ENCODE peak calls at places on chromosome 2, in seven cellular contexts. J is left ventricle myocardium inferior; K is heart right ventricle; V is H7; A is SJSA1; O is psoas muscle; I is CD8-positive, alpha-beta memory T cell. Z is an unnamed sample. For H3K36me3, the result is how much of the 10 kb centered on the place peaks cover.

GRCh38 chr2:65465857-65466256 is 33.5 kb upstream of the SPRED2 start:
- DNase-seq in J (peak), K (no peak), V (no peak), A (no peak), O (no peak), I (no peak), Z (no peak)

GRCh38 chr2:196431076-196431475 is 208.4 kb upstream of the CCDC150 start:
- DNase-seq in J (no peak), K (no peak), V (no peak), A (no peak), O (no peak), I (no peak), Z (no peak)

GRCh38 chr2:78175642-78176041 is 653.5 kb upstream of the LRRTM4 start:
- DNase-seq in J (no peak), K (no peak), V (peak), A (no peak), O (no peak), I (no peak), Z (no peak)

GRCh38 chr2:31382452-31383120 is 32.0 kb downstream of the XDH start:
- DNase-seq in J (no peak), K (no peak), V (peak), A (no peak), O (no peak), I (no peak), Z (no peak)

GRCh38 chr2:96088340-96089335 is 27.7 kb downstream of the ADRA2B start:
- DNase-seq in J (no peak), K (no peak), V (peak), A (peak), O (peak), I (no peak), Z (peak)

GRCh38 chr2:207165121-207166038 is at the start of gene KLF7:
- DNase-seq in J (peak), K (peak), V (peak), A (peak), O (peak), I (peak), Z (peak)

GRCh38 chr2:174925046-174925784 is 80.0 kb downstream of the CHN1 start:
- DNase-seq in J (no peak), K (no peak), V (no peak), A (no peak), O (no peak), I (no peak), Z (no peak)

GRCh38 chr2:10646153-10646552 is 43.6 kb downstream of the NOL10 start:
- DNase-seq in J (no peak), K (no peak), V (no peak), A (no peak), O (no peak), I (no peak), Z (no peak)

GRCh38 chr2:205684871-205685313 is 2.6 kb downstream of the NRP2 start:
- DNase-seq in J (no peak), K (no peak), V (peak), A (no peak), O (no peak), I (no peak), Z (no peak)

GRCh38 chr2:10305254-10305635 is 2.5 kb downstream of the HPCAL1 start:
- DNase-seq in J (no peak), K (no peak), V (no peak), A (no peak), O (no peak), I (peak), Z (no peak)

GRCh38 chr2:240127911-240128607 is 8.0 kb downstream of the COPS9 start:
- DNase-seq in J (no peak), K (no peak), V (no peak), A (peak), O (peak), I (no peak), Z (no peak)

GRCh38 chr2:64137567-64137966 is 6.7 kb downstream of the PELI1 start:
- DNase-seq in J (no peak), K (no peak), V (no peak), A (no peak), O (no peak), I (no peak), Z (no peak)

GRCh38 chr2:856041-856440 is 94.6 kb upstream of the SNTG2 start:
- DNase-seq in J (no peak), K (no peak), V (no peak), A (no peak), O (no peak), I (no peak), Z (no peak)
- H3K36me3 ChIP-seq in J (under half), K (under half), V (under half), A (under half), O (under half), I (under half), Z (under half)

GRCh38 chr2:160301420-160301819 is 101.3 kb upstream of the ITGB6 start:
- DNase-seq in J (no peak), K (no peak), V (no peak), A (no peak), O (no peak), I (no peak), Z (no peak)
- H3K36me3 ChIP-seq in J (half or more), K (under half), V (under half), A (half or more), O (under half), I (under half), Z (under half)

DNA sequence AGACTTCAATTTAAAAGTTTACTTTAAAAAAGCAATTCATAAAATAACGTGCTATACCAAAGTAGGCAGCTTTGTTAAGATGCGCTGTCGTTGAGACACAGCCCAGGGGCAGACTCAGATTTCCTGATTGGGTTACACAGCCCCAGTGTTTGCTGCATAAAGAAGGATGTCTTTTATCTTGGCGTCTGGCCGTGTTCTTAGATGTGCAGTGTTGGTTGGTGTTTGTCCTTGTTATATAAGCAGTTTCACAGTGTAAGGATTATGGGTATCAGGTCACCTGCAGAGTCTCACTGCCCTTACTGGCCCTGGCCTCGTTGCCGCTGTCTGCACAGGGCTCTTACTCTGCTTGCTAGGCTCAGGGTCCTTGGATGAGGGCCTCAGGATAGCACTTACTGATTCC is 108.5 kb downstream of the WDSUB1 start:
- DNase-seq in J (no peak), K (no peak), V (no peak), A (no peak), O (no peak), I (no peak), Z (no peak)
- H3K36me3 ChIP-seq in J (half or more), K (under half), V (under half), A (half or more), O (under half), I (under half), Z (under half)

DNA sequence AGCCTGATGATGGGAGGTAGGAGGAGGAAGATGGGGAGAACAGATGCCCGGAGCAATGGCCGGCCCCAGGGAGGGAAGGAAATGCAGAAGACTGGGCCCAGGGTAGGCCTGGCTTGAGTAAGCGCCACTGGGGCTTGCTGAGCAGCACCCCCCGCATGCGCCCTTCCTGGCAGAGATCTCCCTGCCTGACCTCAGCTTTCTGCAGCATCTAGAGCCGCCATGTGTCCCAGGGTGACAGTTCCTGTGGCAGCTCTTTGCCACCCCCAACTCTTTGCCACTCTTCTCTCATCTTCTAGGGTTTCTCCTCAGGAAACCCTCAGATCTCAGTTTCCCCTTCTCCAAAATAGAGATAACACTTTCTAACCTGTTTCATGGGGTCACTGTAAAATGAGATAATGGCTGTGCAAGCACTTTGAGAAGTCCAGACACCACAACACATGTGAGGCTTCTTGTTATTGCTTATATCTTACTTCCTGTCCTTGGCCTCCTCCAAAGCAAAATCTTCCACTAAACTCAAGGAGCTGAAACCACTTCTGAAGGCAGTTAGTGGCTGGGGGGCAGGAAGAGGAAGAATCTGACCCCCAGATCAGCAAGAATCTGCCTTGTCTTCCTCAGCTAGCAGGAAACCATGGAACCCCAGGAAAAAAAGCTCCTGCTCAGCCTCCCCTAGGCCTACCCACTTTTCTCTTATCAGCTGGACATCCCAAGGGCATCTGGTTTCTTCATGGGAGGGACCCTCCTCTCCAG is 64.9 kb downstream of the EPAS1 start:
- DNase-seq in J (no peak), K (no peak), V (no peak), A (no peak), O (no peak), I (no peak), Z (no peak)
- H3K36me3 ChIP-seq in J (half or more), K (under half), V (under half), A (under half), O (under half), I (under half), Z (half or more)